ENCODE peak calls at places on chromosomes 13 and 19, in eight cellular contexts. P, N, O, H, V, G, W and R are unnamed samples.
A peak's percentile ranks its signal among the peaks of the same experiment; 100 is the strongest.

GRCh38 chr13:39226359-39226758 is 188.1 kb downstream of the NHLRC3 start:
- DNase-seq in P (no peak), N (no peak), O (no peak), H (no peak), V (no peak), G (no peak), W (peak; percentile 33), R (no peak)

GRCh38 chr19:5059191-5059579 is 90.3 kb downstream of the KDM4B start:
- DNase-seq in P (no peak), N (peak; percentile 29), O (no peak), H (no peak), V (no peak), G (no peak), W (no peak), R (no peak)

GRCh38 chr13:36718146-36718545 is 44.3 kb downstream of the SERTM1 start:
- DNase-seq in P (no peak), N (no peak), O (no peak), H (no peak), V (no peak), G (no peak), W (no peak), R (no peak)

GRCh38 chr13:36847541-36848045 is 28.6 kb downstream of the RFXAP start:
- DNase-seq in P (no peak), N (no peak), O (no peak), H (no peak), V (no peak), G (no peak), W (no peak), R (no peak)

GRCh38 chr13:22102237-22102636 is 431.4 kb downstream of the FGF9 start:
- DNase-seq in P (no peak), N (no peak), O (no peak), H (no peak), V (no peak), G (no peak), W (no peak), R (no peak)

GRCh38 chr13:96214804-96215445 is 125.0 kb downstream of the HS6ST3 start:
- DNase-seq in P (no peak), N (no peak), O (no peak), H (no peak), V (no peak), G (no peak), W (no peak), R (no peak)

GRCh38 chr13:29260684-29261083 is 334.8 kb downstream of the SLC7A1 start:
- DNase-seq in P (peak; percentile 47), N (no peak), O (no peak), H (no peak), V (no peak), G (no peak), W (no peak), R (no peak)

GRCh38 chr19:16078311-16078758 is 2.0 kb downstream of the TPM4 start:
- DNase-seq in P (peak; percentile 45), N (no peak), O (peak; percentile 43), H (no peak), V (no peak), G (no peak), W (no peak), R (peak; percentile 38)

GRCh38 chr19:45779231-45780145 is 2.8 kb downstream of the DMPK start:
- DNase-seq in P (peak; percentile 99), N (no peak), O (peak; percentile 93), H (peak; percentile 63), V (no peak), G (peak; percentile 64), W (peak; percentile 78), R (peak; percentile 92)